ENCODE peak calls at places on chromosomes 1 and 21, in ten cellular contexts. W, L, Q, I, T, O, X, R, V and S are unnamed samples.

GRCh38 chr1:9687876-9688582 is 36.5 kb downstream of the PIK3CD start:
- DNase-seq in W (peak), L (no peak), Q (no peak), I (peak), T (peak), O (no peak), X (no peak), R (no peak), V (no peak), S (no peak)

GRCh38 chr1:44500181-44501021 is 95.3 kb downstream of the RNF220 start:
- DNase-seq in W (no peak), L (no peak), Q (peak), I (peak), T (peak), O (no peak), X (no peak), R (no peak), V (no peak), S (no peak)

GRCh38 chr1:241518447-241519307 is 878 bp downstream of the FH start:
- DNase-seq in W (peak), L (peak), Q (peak), I (no peak), T (no peak), O (no peak), X (no peak), R (peak), V (no peak), S (peak)

GRCh38 chr1:75855010-75855409 is 58.3 kb downstream of the MSH4 start:
- DNase-seq in W (no peak), L (no peak), Q (no peak), I (no peak), T (no peak), O (no peak), X (no peak), R (no peak), V (no peak), S (no peak)

GRCh38 chr1:235047331-235047871 is 81.2 kb downstream of the TOMM20 start:
- DNase-seq in W (no peak), L (no peak), Q (no peak), I (no peak), T (no peak), O (peak), X (no peak), R (peak), V (no peak), S (no peak)

GRCh38 chr1:236064674-236065508 is at the start of gene NID1:
- DNase-seq in W (peak), L (peak), Q (peak), I (peak), T (peak), O (peak), X (peak), R (peak), V (peak), S (peak)

GRCh38 chr1:14668448-14669029 is 70.1 kb downstream of the KAZN start:
- DNase-seq in W (no peak), L (no peak), Q (no peak), I (no peak), T (no peak), O (no peak), X (no peak), R (no peak), V (no peak), S (no peak)

GRCh38 chr1:97307151-97307550 is 585.6 kb downstream of the PTBP2 start:
- DNase-seq in W (no peak), L (no peak), Q (no peak), I (no peak), T (no peak), O (no peak), X (no peak), R (no peak), V (no peak), S (no peak)

GRCh38 chr1:208029381-208030319 is 118.7 kb upstream of the CD34 start:
- DNase-seq in W (no peak), L (no peak), Q (peak), I (no peak), T (no peak), O (peak), X (no peak), R (no peak), V (no peak), S (no peak)

GRCh38 chr1:63935148-63935547 is 161.3 kb downstream of the ROR1 start:
- DNase-seq in W (no peak), L (no peak), Q (no peak), I (no peak), T (no peak), O (no peak), X (no peak), R (no peak), V (no peak), S (no peak)

GRCh38 chr1:224447251-224447650 is 12.7 kb upstream of the WDR26 start:
- DNase-seq in W (no peak), L (peak), Q (peak), I (no peak), T (no peak), O (peak), X (peak), R (no peak), V (no peak), S (no peak)

GRCh38 chr1:30930631-30931173 is 22.1 kb upstream of the SDC3 start:
- DNase-seq in W (peak), L (no peak), Q (no peak), I (no peak), T (no peak), O (no peak), X (no peak), R (no peak), V (no peak), S (no peak)

GRCh38 chr1:242242983-242243382 is 244.1 kb upstream of the MAP1LC3C start:
- DNase-seq in W (no peak), L (no peak), Q (no peak), I (no peak), T (no peak), O (no peak), X (no peak), R (no peak), V (no peak), S (no peak)

GRCh38 chr1:219143735-219144134 is 29.9 kb upstream of the LYPLAL1 start:
- DNase-seq in W (no peak), L (no peak), Q (no peak), I (no peak), T (no peak), O (no peak), X (no peak), R (no peak), V (no peak), S (no peak)

GRCh38 chr21:33865176-33865575 is 50.4 kb downstream of the ATP5PO start:
- DNase-seq in W (no peak), L (no peak), Q (no peak), I (no peak), T (no peak), O (no peak), X (no peak), R (no peak), V (no peak), S (no peak)

GRCh38 chr21:33268736-33269441 is 2.7 kb downstream of the IL10RB start:
- DNase-seq in W (peak), L (no peak), Q (no peak), I (no peak), T (no peak), O (no peak), X (no peak), R (peak), V (no peak), S (peak)

GRCh38 chr21:43771698-43772367 is 4.3 kb downstream of the CSTB start:
- DNase-seq in W (no peak), L (no peak), Q (no peak), I (no peak), T (no peak), O (no peak), X (no peak), R (no peak), V (no peak), S (no peak)

GRCh38 chr1:48026701-48027532 is 29.7 kb upstream of the TRABD2B start:
- DNase-seq in W (no peak), L (no peak), Q (no peak), I (no peak), T (no peak), O (no peak), X (no peak), R (no peak), V (no peak), S (no peak)

GRCh38 chr21:23008803-23009202 is 2010.6 kb downstream of the NCAM2 start:
- DNase-seq in W (no peak), L (no peak), Q (no peak), I (no peak), T (no peak), O (no peak), X (no peak), R (no peak), V (no peak), S (no peak)

GRCh38 chr1:110749960-110750359 is 75.2 kb upstream of the KCNA3 start:
- DNase-seq in W (no peak), L (no peak), Q (no peak), I (no peak), T (no peak), O (no peak), X (no peak), R (no peak), V (no peak), S (no peak)

GRCh38 chr1:108597041-108597440 is 37.1 kb downstream of the EEIG2 start:
- DNase-seq in W (no peak), L (no peak), Q (no peak), I (no peak), T (no peak), O (no peak), X (no peak), R (no peak), V (no peak), S (no peak)

GRCh38 chr21:38785483-38785882 is 20.2 kb upstream of the ETS2 start:
- DNase-seq in W (no peak), L (no peak), Q (no peak), I (no peak), T (no peak), O (no peak), X (no peak), R (no peak), V (no peak), S (no peak)

GRCh38 chr21:15121097-15121654 is 56.4 kb upstream of the NRIP1 start:
- DNase-seq in W (no peak), L (no peak), Q (no peak), I (no peak), T (no peak), O (no peak), X (no peak), R (no peak), V (no peak), S (no peak)

GRCh38 chr1:27971674-27972073 is 11.9 kb downstream of the XKR8 start:
- DNase-seq in W (no peak), L (no peak), Q (peak), I (no peak), T (no peak), O (no peak), X (no peak), R (no peak), V (no peak), S (no peak)

GRCh38 chr1:51518730-51519047 is 377 bp downstream of the EPS15 start:
- DNase-seq in W (peak), L (peak), Q (no peak), I (no peak), T (no peak), O (peak), X (peak), R (peak), V (no peak), S (peak)

GRCh38 chr1:7341145-7341900 is 429.8 kb upstream of the VAMP3 start:
- DNase-seq in W (no peak), L (no peak), Q (no peak), I (no peak), T (no peak), O (no peak), X (no peak), R (no peak), V (no peak), S (no peak)

DNA sequence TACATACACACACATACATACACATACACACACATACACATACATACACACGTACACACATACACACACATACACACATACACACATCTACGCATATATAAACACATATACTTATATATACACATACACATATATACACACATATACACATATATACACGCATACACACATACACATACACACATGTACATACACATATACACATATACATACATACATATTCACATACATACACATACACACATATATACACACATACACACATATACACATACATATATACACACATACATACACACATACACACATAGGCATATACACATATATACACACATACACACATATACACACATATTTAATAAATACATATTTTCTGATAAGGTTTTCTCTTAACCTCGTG is 324.0 kb downstream of the RPS6KC1 start:
- DNase-seq in W (no peak), L (no peak), Q (no peak), I (no peak), T (no peak), O (no peak), X (no peak), R (no peak), V (no peak), S (no peak)
- TF ChIP-seq CTCF in W (no peak), L (no peak), Q (no peak), I (no peak), T (no peak), O (no peak), X (no peak), R (no peak), V (no peak), S (no peak)

DNA sequence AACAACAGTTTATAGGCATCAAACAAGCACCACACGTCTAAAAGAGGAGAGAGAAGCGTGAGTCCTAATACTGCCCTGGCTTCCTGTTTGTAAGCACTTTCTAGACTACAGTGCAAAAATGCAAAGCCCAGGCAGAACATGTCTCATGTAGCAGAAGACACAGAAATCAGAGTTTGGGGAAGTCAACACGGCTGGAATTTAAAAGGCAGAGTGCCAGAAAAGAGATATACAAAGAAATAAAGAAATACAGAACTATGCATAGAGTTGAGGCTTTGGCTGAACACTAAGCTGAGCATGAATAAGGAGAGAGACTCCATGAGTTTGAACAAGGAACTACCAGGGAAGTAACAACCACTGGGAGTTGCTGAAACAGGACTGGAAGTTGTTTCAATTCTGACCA is 566.6 kb upstream of the NR5A2 start:
- DNase-seq in W (no peak), L (peak), Q (no peak), I (no peak), T (no peak), O (no peak), X (no peak), R (no peak), V (no peak), S (no peak)
- TF ChIP-seq CTCF in W (no peak), L (no peak), Q (no peak), I (no peak), T (no peak), O (no peak), X (no peak), R (no peak), V (no peak), S (no peak)

DNA sequence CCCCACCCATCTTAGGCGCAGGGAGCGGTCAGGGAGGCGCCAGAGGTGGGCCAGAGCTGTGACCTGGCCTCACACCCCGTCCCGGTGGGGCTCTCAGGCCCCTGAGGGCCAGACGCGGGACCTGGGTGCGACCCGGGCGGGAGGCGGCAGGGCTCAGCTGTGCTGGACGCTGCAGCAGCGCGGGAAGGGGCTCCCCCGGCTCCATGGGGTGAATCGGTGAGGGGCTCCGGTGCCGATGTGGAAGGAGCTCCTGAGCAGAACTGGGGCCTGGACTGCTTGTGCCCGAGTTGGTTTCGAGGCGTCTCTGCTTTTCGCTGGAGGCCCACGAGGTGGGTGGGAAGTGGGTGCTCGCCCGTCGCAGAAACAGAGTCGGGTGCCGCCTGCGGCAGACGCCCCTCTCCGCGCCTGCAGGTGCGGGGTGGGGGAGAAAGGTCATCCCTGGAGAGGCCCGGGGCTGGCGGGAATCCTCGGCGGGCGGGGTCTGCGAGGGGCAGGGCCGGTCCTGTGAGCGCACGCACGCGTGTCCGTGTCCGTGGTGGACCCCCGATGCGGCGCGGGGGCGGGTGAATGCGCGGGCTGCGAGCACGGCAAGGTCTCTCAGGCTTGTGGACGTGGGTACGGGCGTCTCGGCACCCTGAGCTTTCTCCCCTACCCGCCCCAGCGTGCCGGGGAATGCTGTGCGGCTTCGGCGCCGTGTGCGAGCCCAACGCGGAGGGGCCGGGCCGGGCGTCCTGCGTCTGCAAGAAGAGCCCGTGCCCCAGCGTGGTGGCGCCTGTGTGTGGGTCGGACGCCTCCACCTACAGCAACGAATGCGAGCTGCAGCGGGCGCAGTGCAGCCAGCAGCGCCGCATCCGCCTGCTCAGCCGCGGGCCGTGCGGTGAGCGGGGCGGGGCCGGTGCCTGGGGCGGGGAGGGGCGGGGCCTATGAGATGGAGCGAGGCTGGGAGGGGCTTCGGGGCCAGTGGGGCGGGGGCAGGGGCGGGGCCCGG is 20.4 kb downstream of the AGRN start:
- DNase-seq in W (peak), L (peak), Q (peak), I (peak), T (peak), O (peak), X (peak), R (peak), V (no peak), S (peak)
- TF ChIP-seq CTCF in W (no peak), L (no peak), Q (peak), I (peak), T (no peak), O (no peak), X (no peak), R (peak), V (no peak), S (no peak)

DNA sequence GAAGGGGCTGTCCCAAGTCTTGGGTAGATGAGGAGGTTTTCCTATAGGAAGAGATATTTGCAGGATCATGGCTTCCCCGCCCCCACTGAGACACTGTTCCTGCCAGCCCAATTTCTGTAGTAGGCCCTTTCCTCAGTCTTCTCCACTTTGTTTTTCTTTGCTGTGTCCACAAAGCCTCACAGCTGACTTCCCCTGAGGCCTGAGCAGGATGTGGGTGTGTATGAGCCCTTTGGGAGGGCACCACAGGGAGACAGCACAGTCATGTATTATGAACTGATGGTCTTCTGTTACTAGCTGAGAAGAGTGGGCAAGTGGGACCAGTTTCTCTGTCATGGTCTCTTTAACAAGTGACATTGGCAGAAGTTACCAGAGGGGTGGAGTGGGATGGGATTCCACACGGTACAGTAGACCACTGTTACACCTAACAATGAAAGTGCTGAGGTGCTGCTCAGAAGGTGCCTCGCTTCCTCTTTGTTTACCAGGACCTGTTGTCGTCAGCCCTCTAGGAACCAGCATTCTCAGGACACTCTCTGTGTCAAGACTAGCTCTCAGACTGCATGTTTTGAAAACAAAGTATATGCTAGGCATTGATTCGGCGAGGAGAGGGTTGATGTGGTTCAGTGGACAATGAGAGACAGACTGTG is 253.8 kb upstream of the HOOK1 start:
- DNase-seq in W (no peak), L (no peak), Q (no peak), I (no peak), T (no peak), O (no peak), X (no peak), R (no peak), V (no peak), S (peak)
- TF ChIP-seq CTCF in W (no peak), L (no peak), Q (no peak), I (no peak), T (no peak), O (no peak), X (no peak), R (no peak), V (no peak), S (no peak)

DNA sequence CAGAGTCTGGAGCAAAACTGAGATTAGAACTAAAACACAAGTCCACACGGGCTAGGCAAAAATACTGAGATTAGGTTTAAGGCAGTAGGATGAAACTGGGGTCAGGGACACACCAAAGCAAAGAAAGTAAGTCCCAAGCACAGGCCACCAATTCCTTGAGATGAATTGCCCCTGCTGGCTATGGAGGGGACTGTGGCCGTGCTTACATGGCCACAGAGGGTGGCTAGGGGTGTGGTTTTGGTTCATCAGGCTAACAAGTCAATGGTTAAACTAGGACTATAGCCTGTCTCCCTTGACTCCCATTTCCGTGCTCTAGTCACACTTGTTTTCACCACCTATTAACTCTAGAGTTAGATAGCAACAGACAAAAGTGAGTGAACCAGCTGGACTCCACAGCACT is 394.8 kb downstream of the PBX1 start:
- DNase-seq in W (no peak), L (no peak), Q (no peak), I (no peak), T (no peak), O (no peak), X (no peak), R (no peak), V (no peak), S (no peak)
- TF ChIP-seq CTCF in W (no peak), L (no peak), Q (no peak), I (no peak), T (no peak), O (no peak), X (no peak), R (no peak), V (no peak), S (no peak)

GRCh38 chr1:36761073-36761472 is 273.2 kb downstream of the GRIK3 start:
- DNase-seq in W (no peak), L (no peak), Q (no peak), I (no peak), T (no peak), O (peak), X (no peak), R (no peak), V (no peak), S (no peak)
- TF ChIP-seq CTCF in W (no peak), L (no peak), Q (no peak), I (no peak), T (no peak), O (no peak), X (no peak), R (no peak), V (no peak), S (no peak)